ENCODE peak calls at places on chromosomes 6 and 20, in seven cellular contexts. G is ACHN; A is G401; H is activated CD8-positive, alpha-beta memory T cell treated with anti-CD3 and anti-CD28 coated beads, Interleukin-2, amount 50 U/mL, for 4 hours; X is left lung; I is cardiac septum; B is EL. W is an unnamed sample.

GRCh38 chr6:113375950-113376846 is 480.9 kb upstream of the MARCKS start:
- DNase-seq in B (peak; percentile 88), X (no peak), H (no peak), G (no peak), A (no peak), I (no peak), W (no peak)

GRCh38 chr20:11569163-11569562 is 348.5 kb upstream of the BTBD3 start:
- DNase-seq in I (no peak), B (no peak), X (no peak), A (no peak), H (no peak), G (no peak), W (no peak)

GRCh38 chr6:21885532-21886089 is 292.1 kb downstream of the SOX4 start:
- DNase-seq in X (peak; percentile 41), I (no peak), H (no peak), G (peak; percentile 87), A (peak; percentile 51), B (peak; percentile 91), W (peak; percentile 68)

GRCh38 chr20:20184149-20184548 is 131.8 kb downstream of the CFAP61 start:
- DNase-seq in A (no peak), B (peak; percentile 14), H (no peak), I (no peak), X (no peak), G (no peak), W (no peak)

GRCh38 chr20:18007534-18008292 is 38.9 kb downstream of the MGME1 start:
- DNase-seq in G (no peak), I (no peak), X (no peak), H (no peak), A (peak; percentile 93), B (no peak), W (no peak)

GRCh38 chr6:105492706-105493673 is 90.1 kb upstream of the PREP start:
- DNase-seq in G (no peak), H (no peak), B (no peak), X (no peak), A (no peak), I (no peak), W (no peak)

GRCh38 chr6:52317841-52318581 is 33.5 kb upstream of the MCM3 start:
- DNase-seq in G (peak; percentile 8), X (no peak), A (no peak), I (no peak), H (no peak), B (peak; percentile 50), W (peak; percentile 28)

GRCh38 chr6:155519339-155519738 is 63.7 kb upstream of the NOX3 start:
- DNase-seq in I (no peak), X (no peak), G (no peak), H (no peak), B (no peak), A (no peak), W (no peak)

GRCh38 chr6:73180718-73181619 is 44.3 kb downstream of the KHDC1L start:
- DNase-seq in A (peak; percentile 83), H (no peak), I (no peak), B (peak; percentile 75), X (no peak), G (peak; percentile 72), W (peak; percentile 52)

GRCh38 chr6:99334526-99335127 is 14.8 kb downstream of the FAXC start:
- DNase-seq in G (peak; percentile 63), H (no peak), I (no peak), X (no peak), B (peak; percentile 64), A (peak; percentile 61), W (peak; percentile 31)

GRCh38 chr6:47146426-47147174 is 104.5 kb upstream of the ADGRF1 start:
- DNase-seq in B (peak; percentile 82), X (no peak), H (no peak), G (no peak), I (no peak), A (no peak), W (no peak)

GRCh38 chr20:38659613-38659880 is 57.9 kb downstream of the ARHGAP40 start:
- DNase-seq in H (no peak), B (no peak), G (no peak), X (no peak), I (no peak), A (no peak), W (no peak)

GRCh38 chr6:96723362-96723761 is 113.9 kb downstream of the GPR63 start:
- DNase-seq in A (no peak), X (no peak), H (no peak), B (no peak), I (no peak), G (no peak), W (no peak)

GRCh38 chr6:163490826-163491577 is 76.5 kb downstream of the QKI start:
- DNase-seq in B (no peak), I (no peak), H (no peak), A (peak; percentile 18), X (no peak), G (no peak), W (no peak)

GRCh38 chr6:782141-782540 is 89.2 kb upstream of the EXOC2 start:
- DNase-seq in A (no peak), I (no peak), G (no peak), B (peak; percentile 4), H (no peak), X (no peak), W (no peak)

GRCh38 chr6:24902782-24903181 is 33.0 kb downstream of the RIPOR2 start:
- DNase-seq in H (no peak), A (no peak), X (no peak), I (no peak), B (peak; percentile 92), G (peak; percentile 65), W (peak; percentile 41)

GRCh38 chr6:158938811-158939254 is 61.2 kb downstream of the RSPH3 start:
- DNase-seq in G (peak; percentile 66), B (peak; percentile 69), A (no peak), H (no peak), I (no peak), X (no peak), W (no peak)

GRCh38 chr6:112956696-112957525 is 609.8 kb downstream of the RFPL4B start:
- DNase-seq in G (no peak), A (no peak), I (no peak), H (no peak), X (no peak), B (peak; percentile 42), W (peak; percentile 79)

GRCh38 chr6:13490402-13490801 is 3.0 kb upstream of the GFOD1 start:
- DNase-seq in B (no peak), A (no peak), H (no peak), G (no peak), I (no peak), X (no peak), W (no peak)

GRCh38 chr6:35183281-35183680 is 30.5 kb upstream of the SCUBE3 start:
- DNase-seq in A (no peak), I (no peak), B (no peak), X (no peak), H (no peak), G (no peak), W (no peak)

GRCh38 chr6:148027201-148027600 is 315.4 kb upstream of the SASH1 start:
- DNase-seq in A (no peak), I (no peak), H (no peak), G (no peak), B (no peak), X (peak; percentile 61), W (no peak)

GRCh38 chr6:13479971-13480434 is 7.4 kb downstream of the GFOD1 start:
- DNase-seq in X (no peak), H (no peak), B (no peak), A (no peak), I (no peak), G (no peak), W (no peak)

GRCh38 chr20:5770240-5770986 is 20.2 kb downstream of the SHLD1 start:
- DNase-seq in B (peak; percentile 8), X (no peak), H (no peak), A (no peak), G (no peak), I (no peak), W (no peak)

GRCh38 chr20:64113444-64113775 is 6.0 kb upstream of the NPBWR2 start:
- DNase-seq in A (peak; percentile 47), B (no peak), H (no peak), G (no peak), I (peak; percentile 38), X (peak; percentile 19), W (no peak)

GRCh38 chr6:156992396-156992795 is 215.2 kb downstream of the ARID1B start:
- DNase-seq in A (peak; percentile 52), I (no peak), B (no peak), X (no peak), G (no peak), H (no peak), W (no peak)

GRCh38 chr6:116366740-116367275 is 3.9 kb upstream of the DSE start:
- DNase-seq in X (no peak), B (no peak), G (no peak), I (no peak), A (no peak), H (no peak), W (no peak)

GRCh38 chr6:168374541-168375071 is 55.0 kb upstream of the DACT2 start:
- DNase-seq in X (no peak), G (no peak), B (no peak), I (no peak), A (no peak), H (no peak), W (no peak)

GRCh38 chr6:154337423-154338005 is 19.1 kb downstream of the IPCEF1 start:
- DNase-seq in I (no peak), X (no peak), B (no peak), A (no peak), G (no peak), H (no peak), W (no peak)

GRCh38 chr6:145808239-145808638 is 6.4 kb downstream of the FBXO30 start:
- DNase-seq in H (no peak), G (no peak), A (no peak), B (no peak), I (no peak), X (no peak), W (no peak)

GRCh38 chr20:39880890-39881289 is 808.1 kb downstream of the MAFB start:
- DNase-seq in H (no peak), G (peak; percentile 31), I (no peak), X (no peak), A (no peak), B (peak; percentile 51), W (no peak)

GRCh38 chr20:58471835-58472164 is 43.4 kb downstream of the APCDD1L start:
- DNase-seq in G (no peak), H (no peak), A (no peak), I (no peak), B (no peak), X (no peak), W (no peak)

GRCh38 chr6:81751388-81752083 is 945 bp downstream of the TENT5A start:
- DNase-seq in B (peak; percentile 58), H (peak; percentile 37), G (no peak), I (peak; percentile 89), X (peak; percentile 72), A (peak; percentile 66), W (no peak)

GRCh38 chr6:159174263-159174974 is 5.2 kb downstream of the FNDC1 start:
- DNase-seq in H (peak; percentile 60), B (peak; percentile 68), X (peak; percentile 76), G (peak; percentile 55), A (peak; percentile 56), I (no peak), W (no peak)

GRCh38 chr6:154951400-154952200 is 43.5 kb upstream of the TIAM2 start:
- DNase-seq in A (no peak), G (no peak), H (no peak), B (no peak), I (no peak), X (no peak), W (no peak)

W was measured in non-pigmented ciliary epithelial cell.